ENCODE peak calls at places on chromosomes 2 and 18, in eight cellular contexts. Z is prostate gland; R is A549; T is tibial nerve; B is psoas muscle; C is trophoblast cell; Y is tibial artery; X is CD8-positive, alpha-beta memory T cell. O is an unnamed sample. For H3K4me1, the result is how much of the 10 kb centered on the place peaks cover.

GRCh38 chr2:139836769-139837168 is 1056.6 kb upstream of the NXPH2 start:
- DNase-seq in X (no peak), C (no peak), T (no peak), R (no peak), Z (no peak), B (no peak), Y (no peak), O (no peak)

GRCh38 chr2:168742258-168742932 is 60.0 kb upstream of the NOSTRIN start:
- DNase-seq in Z (no peak), Y (no peak), B (no peak), T (no peak), X (no peak), C (no peak), R (no peak), O (no peak)

GRCh38 chr2:28134262-28134812 is 243.8 kb downstream of the BABAM2 start:
- DNase-seq in R (peak), X (no peak), C (no peak), Z (peak), T (peak), Y (no peak), B (no peak), O (peak)

GRCh38 chr2:70651727-70652126 is 98.1 kb upstream of the TGFA start:
- DNase-seq in B (no peak), C (no peak), X (no peak), Y (no peak), R (no peak), Z (no peak), T (no peak), O (no peak)

GRCh38 chr18:43574974-43575373 is 297.7 kb upstream of the SYT4 start:
- DNase-seq in T (no peak), Y (no peak), Z (no peak), R (no peak), X (no peak), B (no peak), C (no peak), O (no peak)

GRCh38 chr2:148577845-148578492 is 66.6 kb upstream of the EPC2 start:
- DNase-seq in X (no peak), C (no peak), R (no peak), Y (no peak), Z (no peak), B (no peak), T (no peak), O (no peak)

GRCh38 chr2:100422320-100422719 is 4.9 kb upstream of the CHST10 start:
- DNase-seq in B (no peak), Z (no peak), R (peak), Y (no peak), C (peak), X (no peak), T (no peak), O (no peak)

GRCh38 chr18:62183578-62184195 is 3.2 kb downstream of the PIGN start:
- DNase-seq in R (peak), T (peak), Y (no peak), B (no peak), Z (peak), C (peak), X (no peak), O (peak)

GRCh38 chr2:230861564-230862255 is 3.0 kb upstream of the ITM2C start:
- DNase-seq in Y (no peak), B (no peak), R (no peak), X (no peak), Z (no peak), T (no peak), C (no peak), O (no peak)

GRCh38 chr2:14978836-14979235 is 346.3 kb downstream of the LRATD1 start:
- DNase-seq in R (no peak), B (no peak), X (no peak), Y (no peak), Z (no peak), T (no peak), C (no peak), O (no peak)

GRCh38 chr2:220134756-220135534 is 507.5 kb downstream of the SLC4A3 start:
- DNase-seq in Y (no peak), R (no peak), X (no peak), Z (no peak), C (no peak), T (no peak), B (no peak), O (no peak)

GRCh38 chr2:106185475-106186184 is 8.5 kb downstream of the UXS1 start:
- DNase-seq in Y (no peak), C (no peak), Z (no peak), T (no peak), X (no peak), B (no peak), R (no peak), O (no peak)
- H3K4me1 ChIP-seq in Y (under half), C (under half), Z (under half), T (under half), X (half or more), B (under half), R (under half), O (under half)

GRCh38 chr2:119475857-119476244 is 44.2 kb downstream of the TMEM37 start:
- DNase-seq in C (no peak), Y (peak), T (no peak), X (no peak), R (no peak), B (no peak), Z (no peak), O (no peak)
- H3K27ac ChIP-seq in C (no peak), Y (no peak), T (no peak), X (no peak), R (peak), B (no peak), Z (no peak), O (no peak)

GRCh38 chr18:22197668-22198067 is 28.3 kb downstream of the GATA6 start:
- DNase-seq in C (no peak), B (no peak), T (no peak), X (no peak), Z (no peak), R (no peak), Y (no peak), O (no peak)
- H3K4me3 ChIP-seq in C (no peak), B (no peak), T (no peak), X (no peak), Z (no peak), R (no peak), Y (no peak), O (no peak)

GRCh38 chr2:54481686-54482085 is 25.6 kb downstream of the SPTBN1 start:
- DNase-seq in R (no peak), X (no peak), Y (no peak), Z (no peak), T (no peak), B (no peak), C (no peak), O (no peak)

GRCh38 chr2:54479422-54479821 is 23.3 kb downstream of the SPTBN1 start:
- DNase-seq in Z (no peak), B (no peak), R (no peak), Y (no peak), X (no peak), T (no peak), C (no peak), O (no peak)

GRCh38 chr2:54482725-54483124 is 26.6 kb downstream of the SPTBN1 start:
- DNase-seq in Y (peak), T (no peak), Z (no peak), C (no peak), R (peak), B (peak), X (no peak), O (no peak)

GRCh38 chr2:54478899-54479298 is 22.8 kb downstream of the SPTBN1 start:
- DNase-seq in C (no peak), T (no peak), Z (no peak), B (no peak), X (no peak), R (no peak), Y (no peak), O (no peak)

GRCh38 chr2:54480025-54480424 is 23.9 kb downstream of the SPTBN1 start:
- DNase-seq in B (no peak), C (no peak), X (no peak), T (no peak), Y (no peak), R (no peak), Z (no peak), O (no peak)
- H3K4me1 ChIP-seq in B (under half), C (under half), X (under half), T (under half), Y (half or more), R (half or more), Z (under half), O (under half)

GRCh38 chr2:10909996-10910341 is 1.8 kb upstream of the KCNF1 start:
- DNase-seq in X (no peak), R (no peak), Z (no peak), B (no peak), Y (no peak), C (no peak), T (no peak), O (no peak)

GRCh38 chr2:10909050-10909995 is 2.4 kb upstream of the KCNF1 start:
- DNase-seq in R (peak), X (no peak), Y (peak), C (no peak), Z (no peak), B (no peak), T (no peak), O (no peak)

GRCh38 chr2:10912076-10912731 is 470 bp downstream of the KCNF1 start:
- DNase-seq in B (no peak), X (no peak), C (peak), T (no peak), Y (peak), Z (no peak), R (no peak), O (no peak)

GRCh38 chr2:10911291-10912075 is at the start of gene KCNF1:
- DNase-seq in T (no peak), Y (peak), Z (no peak), B (no peak), R (peak), C (peak), X (no peak), O (no peak)

DNA sequence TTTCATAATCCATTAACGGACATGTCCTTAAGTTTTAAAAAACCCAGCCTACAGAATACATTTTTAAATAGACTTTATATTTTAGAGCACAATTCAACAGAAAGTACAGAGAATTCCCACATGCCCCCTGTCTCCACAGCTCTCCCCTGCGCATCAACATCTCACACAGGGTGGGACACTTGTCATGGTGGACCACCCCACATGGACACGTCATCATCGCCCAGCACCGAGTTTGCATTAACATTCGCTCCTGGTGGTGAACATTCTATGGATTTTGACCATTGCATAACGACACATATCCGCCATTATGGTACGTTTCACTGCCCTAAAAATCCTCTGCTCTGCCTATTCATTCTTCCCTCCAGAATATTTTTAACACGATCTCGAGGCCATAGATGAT is 1.1 kb upstream of the KCNF1 start:
- DNase-seq in C (no peak), R (no peak), T (no peak), Z (no peak), B (no peak), X (no peak), Y (no peak), O (no peak)
- H3K27ac ChIP-seq in C (no peak), R (no peak), T (no peak), Z (no peak), B (no peak), X (no peak), Y (no peak), O (no peak)